ENCODE peak calls at places on chromosome 6, in seven cellular contexts. One of them, this sample, is unnamed.

GRCh38 chr6:53465732-53466131 is 79.2 kb downstream of the GCLC start:
- DNase-seq in adrenal gland: peak; percentile 28
- DNase-seq in heart left ventricle: no peak
- DNase-seq in prostate gland: peak; percentile 83
- DNase-seq in spleen: no peak
- DNase-seq in breast epithelium: peak; percentile 85
- DNase-seq in stomach: no peak
- DNase-seq in this sample: no peak

GRCh38 chr6:15255481-15256414 is 9.9 kb downstream of the JARID2 start:
- DNase-seq in breast epithelium: no peak
- DNase-seq in heart left ventricle: no peak
- DNase-seq in spleen: no peak
- DNase-seq in prostate gland: no peak
- DNase-seq in adrenal gland: no peak
- DNase-seq in stomach: no peak
- DNase-seq in this sample: no peak

GRCh38 chr6:22149501-22150490 is 147.0 kb downstream of the PRL start:
- DNase-seq in breast epithelium: no peak
- DNase-seq in prostate gland: no peak
- DNase-seq in adrenal gland: peak; percentile 67
- DNase-seq in heart left ventricle: no peak
- DNase-seq in stomach: no peak
- DNase-seq in spleen: no peak
- DNase-seq in this sample: no peak

GRCh38 chr6:39841291-39841690 is 49.1 kb downstream of the DAAM2 start:
- DNase-seq in heart left ventricle: no peak
- DNase-seq in stomach: no peak
- DNase-seq in spleen: no peak
- DNase-seq in breast epithelium: no peak
- DNase-seq in prostate gland: no peak
- DNase-seq in adrenal gland: no peak
- DNase-seq in this sample: no peak

GRCh38 chr6:39787322-39787721 is 4.9 kb upstream of the DAAM2 start:
- DNase-seq in heart left ventricle: no peak
- DNase-seq in spleen: no peak
- DNase-seq in prostate gland: no peak
- DNase-seq in adrenal gland: no peak
- DNase-seq in stomach: no peak
- DNase-seq in breast epithelium: no peak
- DNase-seq in this sample: no peak

GRCh38 chr6:45920819-45921511 is 94.7 kb downstream of the CLIC5 start:
- DNase-seq in prostate gland: no peak
- DNase-seq in stomach: no peak
- DNase-seq in heart left ventricle: no peak
- DNase-seq in breast epithelium: no peak
- DNase-seq in adrenal gland: no peak
- DNase-seq in spleen: no peak
- DNase-seq in this sample: no peak

GRCh38 chr6:70303034-70303525 is at the start of gene COL9A1:
- DNase-seq in prostate gland: no peak
- DNase-seq in spleen: no peak
- DNase-seq in adrenal gland: no peak
- DNase-seq in breast epithelium: no peak
- DNase-seq in stomach: no peak
- DNase-seq in heart left ventricle: no peak
- DNase-seq in this sample: no peak

GRCh38 chr6:166815629-166816028 is 140.7 kb downstream of the RNASET2 start:
- DNase-seq in stomach: no peak
- DNase-seq in adrenal gland: no peak
- DNase-seq in spleen: no peak
- DNase-seq in heart left ventricle: no peak
- DNase-seq in prostate gland: no peak
- DNase-seq in breast epithelium: no peak
- DNase-seq in this sample: no peak

GRCh38 chr6:30748301-30748769 is 4.0 kb upstream of the IER3 start:
- DNase-seq in heart left ventricle: no peak
- DNase-seq in stomach: peak; percentile 50
- DNase-seq in breast epithelium: no peak
- DNase-seq in prostate gland: peak; percentile 49
- DNase-seq in adrenal gland: no peak
- DNase-seq in spleen: no peak
- DNase-seq in this sample: no peak

GRCh38 chr6:167306401-167306998 is 15.4 kb downstream of the UNC93A start:
- DNase-seq in adrenal gland: no peak
- DNase-seq in prostate gland: no peak
- DNase-seq in heart left ventricle: no peak
- DNase-seq in stomach: no peak
- DNase-seq in spleen: no peak
- DNase-seq in breast epithelium: no peak
- DNase-seq in this sample: no peak

GRCh38 chr6:88992741-88993557 is 29.5 kb upstream of the RNGTT start:
- DNase-seq in heart left ventricle: no peak
- DNase-seq in prostate gland: no peak
- DNase-seq in adrenal gland: no peak
- DNase-seq in stomach: no peak
- DNase-seq in spleen: no peak
- DNase-seq in breast epithelium: no peak
- DNase-seq in this sample: no peak

GRCh38 chr6:92910636-92911035 is 508.7 kb downstream of the EPHA7 start:
- DNase-seq in breast epithelium: no peak
- DNase-seq in spleen: no peak
- DNase-seq in prostate gland: no peak
- DNase-seq in stomach: no peak
- DNase-seq in adrenal gland: no peak
- DNase-seq in heart left ventricle: no peak
- DNase-seq in this sample: no peak

GRCh38 chr6:79269877-79270276 is 35.4 kb upstream of the HMGN3 start:
- DNase-seq in adrenal gland: no peak
- DNase-seq in prostate gland: no peak
- DNase-seq in stomach: no peak
- DNase-seq in spleen: no peak
- DNase-seq in heart left ventricle: no peak
- DNase-seq in breast epithelium: peak; percentile 57
- DNase-seq in this sample: no peak

GRCh38 chr6:71465096-71465495 is 176.5 kb downstream of the OGFRL1 start:
- DNase-seq in adrenal gland: no peak
- DNase-seq in stomach: no peak
- DNase-seq in prostate gland: no peak
- DNase-seq in heart left ventricle: no peak
- DNase-seq in spleen: no peak
- DNase-seq in breast epithelium: no peak
- DNase-seq in this sample: no peak

GRCh38 chr6:6006428-6007310 is at the start of gene NRN1:
- DNase-seq in adrenal gland: no peak
- DNase-seq in prostate gland: no peak
- DNase-seq in spleen: no peak
- DNase-seq in breast epithelium: no peak
- DNase-seq in heart left ventricle: no peak
- DNase-seq in stomach: no peak
- DNase-seq in this sample: no peak

GRCh38 chr6:160973311-160973710 is 18.3 kb upstream of the MAP3K4 start:
- DNase-seq in spleen: no peak
- DNase-seq in stomach: no peak
- DNase-seq in breast epithelium: no peak
- DNase-seq in heart left ventricle: peak; percentile 74
- DNase-seq in prostate gland: no peak
- DNase-seq in adrenal gland: no peak
- DNase-seq in this sample: no peak

GRCh38 chr6:36733300-36733699 is 35.7 kb downstream of the RAB44 start:
- DNase-seq in spleen: peak; percentile 12
- DNase-seq in stomach: no peak
- DNase-seq in adrenal gland: no peak
- DNase-seq in breast epithelium: no peak
- DNase-seq in prostate gland: no peak
- DNase-seq in heart left ventricle: peak; percentile 10
- DNase-seq in this sample: no peak

DNA sequence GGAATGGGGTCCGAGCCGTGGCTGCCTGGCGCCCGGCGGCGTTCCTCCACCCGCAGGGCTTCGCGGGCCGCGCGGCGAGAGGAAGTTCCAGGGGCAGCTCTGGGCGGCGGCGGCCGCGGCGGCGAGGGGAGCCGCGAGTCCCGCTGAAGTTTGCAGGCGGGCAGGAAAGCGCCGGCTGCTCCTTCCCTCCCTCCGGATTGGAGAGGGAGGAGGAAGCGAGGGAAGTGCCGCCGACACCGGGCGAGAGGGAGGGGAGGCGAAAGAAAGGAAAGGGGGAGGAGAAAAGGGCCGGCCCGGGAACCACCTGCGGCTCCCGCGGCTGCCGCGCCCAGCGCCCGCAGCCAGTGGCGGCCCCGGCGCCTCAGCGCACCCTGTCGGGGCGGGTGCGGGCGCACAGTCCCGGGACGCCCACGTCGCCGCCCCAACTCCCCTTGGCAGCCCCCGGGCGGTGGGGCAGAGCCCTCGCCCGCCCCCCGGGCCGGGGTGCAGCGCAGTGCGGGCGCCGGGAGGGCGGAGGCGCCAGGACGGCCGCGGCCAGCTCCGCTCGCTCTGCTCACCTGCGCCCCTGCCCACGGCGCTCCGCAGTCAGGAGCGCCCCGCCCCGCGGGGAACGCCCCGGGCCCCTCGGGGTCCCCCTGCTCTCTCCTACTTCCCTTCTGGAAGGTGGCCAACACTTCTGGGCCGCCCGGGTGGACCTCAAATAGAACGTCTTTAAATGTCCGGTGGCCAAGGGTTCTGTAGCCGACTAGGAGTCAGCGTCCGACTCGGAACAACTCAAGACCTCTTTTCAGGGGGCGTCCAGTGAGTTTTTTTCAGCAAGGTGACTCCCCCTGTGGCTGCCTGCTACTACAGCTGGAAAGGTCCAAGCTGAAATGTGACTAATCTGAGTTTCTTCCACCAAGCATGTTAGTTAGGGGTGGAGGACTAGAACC is 80.3 kb upstream of the CCDC28A start:
- DNase-seq in breast epithelium: peak; percentile 48
- DNase-seq in spleen: peak; percentile 91
- DNase-seq in stomach: peak; percentile 82
- DNase-seq in adrenal gland: peak; percentile 67
- DNase-seq in prostate gland: peak; percentile 58
- DNase-seq in heart left ventricle: peak; percentile 85
- DNase-seq in this sample: peak; percentile 19
- TF ChIP-seq POLR2A in breast epithelium: no peak
- TF ChIP-seq POLR2A in spleen: no peak
- TF ChIP-seq POLR2A in stomach: no peak
- TF ChIP-seq POLR2A in adrenal gland: peak; percentile 37
- TF ChIP-seq POLR2A in prostate gland: peak; percentile 76
- TF ChIP-seq POLR2A in heart left ventricle: no peak
- TF ChIP-seq POLR2A in this sample: no peak

DNA sequence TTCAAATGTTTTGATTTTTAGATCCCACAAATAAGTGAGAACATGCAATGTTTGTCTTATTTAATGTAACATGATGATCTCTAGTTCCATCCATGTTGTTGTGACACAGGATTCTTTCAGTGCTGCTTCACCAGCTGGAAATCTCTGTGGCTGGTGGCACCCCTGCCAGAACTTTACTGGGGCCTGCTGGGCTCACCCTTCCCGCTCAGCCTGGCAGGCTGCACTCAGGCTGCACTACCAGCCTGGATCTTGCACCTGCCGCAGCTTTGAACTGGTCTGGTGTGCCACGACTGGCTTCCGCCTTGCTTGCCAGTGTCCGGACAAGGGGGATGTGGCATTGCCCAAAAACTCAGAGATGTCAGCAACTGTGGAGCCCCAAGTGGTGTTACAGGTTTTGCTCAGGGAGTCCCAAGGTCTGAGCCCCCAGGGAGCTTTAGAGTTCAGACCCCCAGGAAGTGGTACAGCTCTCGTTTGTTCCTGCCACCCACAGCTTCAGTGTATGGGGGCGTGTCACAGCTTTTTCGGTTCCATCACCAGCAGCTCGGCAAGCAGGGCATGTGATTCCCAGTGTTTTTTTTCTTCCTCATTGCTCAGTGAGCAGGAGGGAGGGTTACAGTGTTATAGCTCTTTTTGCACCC is 72.3 kb upstream of the SYNCRIP start:
- DNase-seq in prostate gland: no peak
- DNase-seq in stomach: no peak
- DNase-seq in breast epithelium: no peak
- DNase-seq in adrenal gland: no peak
- DNase-seq in heart left ventricle: no peak
- DNase-seq in spleen: no peak
- DNase-seq in this sample: no peak
- H3K9me3 ChIP-seq in prostate gland: no peaks in the 10 kb centered on the region
- H3K9me3 ChIP-seq in stomach: peaks cover 1% of the 10 kb centered on the region
- H3K9me3 ChIP-seq in breast epithelium: no peaks in the 10 kb centered on the region
- H3K9me3 ChIP-seq in adrenal gland: no peaks in the 10 kb centered on the region
- H3K9me3 ChIP-seq in heart left ventricle: peaks cover 3% of the 10 kb centered on the region
- H3K9me3 ChIP-seq in spleen: no peaks in the 10 kb centered on the region
- H3K9me3 ChIP-seq in this sample: no peaks in the 10 kb centered on the region

GRCh38 chr6:43369174-43370002 is at the start of gene ZNF318:
- DNase-seq in spleen: peak; percentile 99
- DNase-seq in adrenal gland: peak; percentile 95
- DNase-seq in stomach: peak; percentile 96
- DNase-seq in heart left ventricle: peak; percentile 97
- DNase-seq in prostate gland: peak; percentile 95
- DNase-seq in breast epithelium: peak; percentile 95
- DNase-seq in this sample: peak; percentile 91
- TF ChIP-seq POLR2A in spleen: peak; percentile 39
- TF ChIP-seq POLR2A in adrenal gland: peak; percentile 56
- TF ChIP-seq POLR2A in stomach: no peak
- TF ChIP-seq POLR2A in heart left ventricle: no peak
- TF ChIP-seq POLR2A in prostate gland: no peak
- TF ChIP-seq POLR2A in breast epithelium: peak; percentile 26
- TF ChIP-seq POLR2A in this sample: peak; percentile 42

GRCh38 chr6:137161975-137162374 is 11.5 kb downstream of the IL22RA2 start:
- DNase-seq in adrenal gland: no peak
- DNase-seq in stomach: no peak
- DNase-seq in heart left ventricle: no peak
- DNase-seq in spleen: no peak
- DNase-seq in breast epithelium: no peak
- DNase-seq in prostate gland: no peak
- DNase-seq in this sample: no peak

GRCh38 chr6:137162692-137163303 is 10.6 kb downstream of the IL22RA2 start:
- DNase-seq in prostate gland: no peak
- DNase-seq in breast epithelium: no peak
- DNase-seq in stomach: no peak
- DNase-seq in adrenal gland: no peak
- DNase-seq in spleen: no peak
- DNase-seq in heart left ventricle: no peak
- DNase-seq in this sample: no peak

GRCh38 chr6:137159912-137160311 is 13.5 kb downstream of the IL22RA2 start:
- DNase-seq in heart left ventricle: no peak
- DNase-seq in prostate gland: no peak
- DNase-seq in stomach: no peak
- DNase-seq in spleen: no peak
- DNase-seq in adrenal gland: no peak
- DNase-seq in breast epithelium: no peak
- DNase-seq in this sample: no peak

GRCh38 chr6:137163732-137164318 is 9.6 kb downstream of the IL22RA2 start:
- DNase-seq in spleen: no peak
- DNase-seq in heart left ventricle: no peak
- DNase-seq in adrenal gland: no peak
- DNase-seq in breast epithelium: no peak
- DNase-seq in stomach: no peak
- DNase-seq in prostate gland: no peak
- DNase-seq in this sample: no peak

DNA sequence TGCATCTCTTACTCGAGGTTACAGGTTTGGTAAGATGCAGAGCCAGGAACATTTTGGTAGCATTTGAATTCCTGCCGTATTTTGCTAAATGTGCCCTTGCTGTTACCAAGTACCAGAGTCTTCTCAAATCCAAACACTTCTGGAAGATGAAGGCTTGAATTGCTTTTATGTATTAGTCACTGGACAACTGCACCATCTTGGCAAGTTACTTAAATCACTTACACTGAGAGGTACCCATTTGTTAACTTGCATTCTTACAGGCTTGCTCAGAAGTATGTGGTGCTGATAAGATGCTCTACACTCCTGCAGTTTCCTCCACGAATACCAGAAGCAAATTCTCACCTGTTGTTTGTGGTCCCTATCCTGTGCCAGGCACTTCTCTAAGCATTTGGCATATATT is 12.7 kb downstream of the IL22RA2 start:
- DNase-seq in stomach: no peak
- DNase-seq in prostate gland: no peak
- DNase-seq in heart left ventricle: no peak
- DNase-seq in adrenal gland: no peak
- DNase-seq in breast epithelium: no peak
- DNase-seq in spleen: no peak
- DNase-seq in this sample: no peak
- H3K9me3 ChIP-seq in stomach: peaks cover 13% of the 10 kb centered on the region
- H3K9me3 ChIP-seq in prostate gland: no peaks in the 10 kb centered on the region
- H3K9me3 ChIP-seq in heart left ventricle: no peaks in the 10 kb centered on the region
- H3K9me3 ChIP-seq in adrenal gland: no peaks in the 10 kb centered on the region
- H3K9me3 ChIP-seq in breast epithelium: no peaks in the 10 kb centered on the region
- H3K9me3 ChIP-seq in spleen: no peaks in the 10 kb centered on the region
- H3K9me3 ChIP-seq in this sample: no peaks in the 10 kb centered on the region